ENCODE peak calls at places on chromosomes 7 and 10, in nine cellular contexts. M is neural progenitor cell, H is HFFc6, P is lower lobe of right lung, Q is epithelial cell of proximal tubule, W is kidney, F is GM12864, B is tibial artery, C is AG04450. A is an unnamed sample.

GRCh38 chr10:2866569-2866968 is 200.8 kb upstream of the PFKP start:
- DNase-seq in M (no peak), H (no peak), P (no peak), Q (no peak), W (no peak), F (no peak), B (no peak), C (no peak), A (no peak)

GRCh38 chr7:50687575-50688261 is 95.0 kb downstream of the GRB10 start:
- DNase-seq in M (no peak), H (no peak), P (no peak), Q (no peak), W (no peak), F (no peak), B (no peak), C (no peak), A (no peak)

GRCh38 chr10:99768430-99769011 is 13.9 kb upstream of the ABCC2 start:
- DNase-seq in M (peak; percentile 27), H (no peak), P (no peak), Q (no peak), W (no peak), F (no peak), B (no peak), C (no peak), A (no peak)

GRCh38 chr10:11180228-11180627 is 162.6 kb downstream of the CELF2 start:
- DNase-seq in M (no peak), H (no peak), P (peak; percentile 69), Q (no peak), W (no peak), F (no peak), B (no peak), C (no peak), A (no peak)

GRCh38 chr7:102967798-102968197 is 55.0 kb downstream of the LRRC17 start:
- DNase-seq in M (no peak), H (no peak), P (no peak), Q (peak; percentile 23), W (no peak), F (no peak), B (no peak), C (peak; percentile 42), A (no peak)

GRCh38 chr7:2157473-2158279 is 75.1 kb downstream of the MAD1L1 start:
- DNase-seq in M (peak; percentile 26), H (peak; percentile 80), P (peak; percentile 69), Q (no peak), W (peak; percentile 76), F (no peak), B (peak; percentile 81), C (peak; percentile 89), A (no peak)

GRCh38 chr7:150756858-150757257 is 19.6 kb downstream of the GIMAP5 start:
- DNase-seq in M (peak; percentile 36), H (no peak), P (no peak), Q (no peak), W (no peak), F (no peak), B (no peak), C (no peak), A (peak; percentile 52)

GRCh38 chr10:79179404-79180309 is 110.9 kb downstream of the ZMIZ1 start:
- DNase-seq in M (peak; percentile 92), H (no peak), P (no peak), Q (no peak), W (peak; percentile 76), F (no peak), B (no peak), C (no peak), A (no peak)

GRCh38 chr7:132464740-132465139 is 111.5 kb downstream of the PLXNA4 start:
- DNase-seq in M (no peak), H (peak; percentile 33), P (no peak), Q (no peak), W (no peak), F (no peak), B (no peak), C (no peak), A (no peak)

GRCh38 chr10:82814635-82815034 is 939.6 kb downstream of the NRG3 start:
- DNase-seq in M (no peak), H (peak; percentile 36), P (no peak), Q (no peak), W (no peak), F (no peak), B (no peak), C (no peak), A (no peak)

GRCh38 chr10:82815680-82816079 is 940.7 kb downstream of the NRG3 start:
- DNase-seq in M (no peak), H (no peak), P (no peak), Q (no peak), W (peak; percentile 56), F (no peak), B (no peak), C (no peak), A (no peak)

GRCh38 chr10:82813856-82814255 is 938.9 kb downstream of the NRG3 start:
- DNase-seq in M (no peak), H (peak; percentile 47), P (no peak), Q (peak; percentile 4), W (no peak), F (no peak), B (no peak), C (no peak), A (no peak)

DNA sequence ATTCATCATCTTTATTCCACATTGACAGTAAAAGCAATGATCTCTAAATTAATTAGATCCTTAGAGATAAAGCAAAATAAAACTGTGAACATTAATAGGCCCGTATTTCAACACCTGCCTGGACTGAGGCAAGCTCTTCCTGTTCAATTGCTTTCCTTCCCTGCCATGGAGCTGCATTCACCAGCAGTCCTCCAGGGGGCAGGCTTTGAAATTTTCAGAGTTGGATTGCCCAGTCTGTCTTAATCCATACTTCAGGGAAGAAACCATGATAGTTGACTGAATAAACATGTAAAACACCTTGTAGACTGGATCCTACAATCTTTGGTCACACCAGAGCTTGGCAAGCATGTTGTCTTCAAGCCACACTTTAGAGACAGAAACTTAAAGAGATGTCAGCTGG is 936.6 kb downstream of the NRG3 start:
- DNase-seq in M (peak; percentile 44), H (no peak), P (no peak), Q (no peak), W (no peak), F (no peak), B (no peak), C (no peak), A (peak; percentile 12)
- TF ChIP-seq CTCF in M (peak; percentile 78), H (peak; percentile 80), P (peak; percentile 42), Q (peak; percentile 64), W (peak; percentile 20), F (peak; percentile 49), B (peak; percentile 19), C (peak; percentile 17), A (peak; percentile 46)

GRCh38 chr7:104106106-104106505 is 101.7 kb downstream of the ORC5 start:
- DNase-seq in M (no peak), H (peak; percentile 64), P (no peak), Q (no peak), W (no peak), F (no peak), B (no peak), C (no peak), A (no peak)
- TF ChIP-seq CTCF in M (no peak), H (peak; percentile 62), P (no peak), Q (peak; percentile 31), W (no peak), F (no peak), B (no peak), C (peak; percentile 30), A (no peak)

GRCh38 chr7:20653636-20654035 is 38.2 kb downstream of the ABCB5 start:
- DNase-seq in M (no peak), H (no peak), P (no peak), Q (no peak), W (peak; percentile 24), F (no peak), B (no peak), C (no peak), A (no peak)

GRCh38 chr7:20650782-20651181 is 35.3 kb downstream of the ABCB5 start:
- DNase-seq in M (no peak), H (no peak), P (no peak), Q (no peak), W (no peak), F (no peak), B (no peak), C (no peak), A (no peak)

GRCh38 chr7:20647051-20647450 is 31.6 kb downstream of the ABCB5 start:
- DNase-seq in M (no peak), H (no peak), P (no peak), Q (no peak), W (no peak), F (no peak), B (no peak), C (no peak), A (no peak)

GRCh38 chr7:20651960-20652544 is 36.6 kb downstream of the ABCB5 start:
- DNase-seq in M (no peak), H (no peak), P (no peak), Q (no peak), W (no peak), F (no peak), B (no peak), C (no peak), A (no peak)

DNA sequence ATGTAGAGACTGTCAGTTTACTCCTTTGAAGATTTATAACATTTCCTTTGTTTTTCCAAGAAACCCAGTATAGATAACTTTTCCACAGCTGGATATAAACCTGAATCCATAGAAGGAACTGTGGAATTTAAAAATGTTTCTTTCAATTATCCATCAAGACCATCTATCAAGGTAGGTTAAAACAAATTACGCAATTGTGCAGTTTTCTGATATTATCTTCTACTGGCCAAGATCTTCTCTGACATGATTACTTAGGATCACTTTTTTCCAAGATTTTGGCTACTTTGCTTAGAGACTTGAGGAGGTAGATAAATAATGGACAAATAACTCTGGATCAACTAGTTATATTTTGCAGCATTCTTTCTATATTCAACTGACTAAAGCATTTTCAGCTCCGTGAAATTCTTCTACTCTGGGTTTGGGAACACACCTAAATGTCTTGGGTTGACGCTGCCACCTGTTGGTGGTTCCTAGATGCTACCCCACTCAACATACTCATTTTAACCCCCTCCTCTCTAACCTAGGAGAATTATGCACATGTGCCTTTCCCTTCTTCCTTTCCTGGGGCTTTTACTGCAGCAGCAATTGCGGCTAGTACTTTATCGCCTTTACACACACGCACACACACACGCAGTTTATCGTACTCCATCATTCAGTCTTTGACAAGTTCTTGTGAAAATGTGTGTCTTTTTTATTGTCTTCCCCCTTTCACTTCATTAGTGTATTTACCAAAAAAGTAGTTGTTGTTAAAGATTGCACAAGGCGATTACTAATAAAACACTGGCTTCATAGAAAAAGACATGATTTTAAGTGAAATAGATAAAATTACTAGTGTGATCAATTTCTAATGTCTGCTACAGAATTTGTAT is 32.7 kb downstream of the ABCB5 start:
- DNase-seq in M (peak; percentile 70), H (no peak), P (no peak), Q (no peak), W (no peak), F (no peak), B (no peak), C (no peak), A (no peak)
- TF ChIP-seq CTCF in M (peak; percentile 79), H (no peak), P (peak; percentile 15), Q (peak; percentile 85), W (peak; percentile 25), F (peak; percentile 54), B (no peak), C (peak; percentile 12), A (no peak)

DNA sequence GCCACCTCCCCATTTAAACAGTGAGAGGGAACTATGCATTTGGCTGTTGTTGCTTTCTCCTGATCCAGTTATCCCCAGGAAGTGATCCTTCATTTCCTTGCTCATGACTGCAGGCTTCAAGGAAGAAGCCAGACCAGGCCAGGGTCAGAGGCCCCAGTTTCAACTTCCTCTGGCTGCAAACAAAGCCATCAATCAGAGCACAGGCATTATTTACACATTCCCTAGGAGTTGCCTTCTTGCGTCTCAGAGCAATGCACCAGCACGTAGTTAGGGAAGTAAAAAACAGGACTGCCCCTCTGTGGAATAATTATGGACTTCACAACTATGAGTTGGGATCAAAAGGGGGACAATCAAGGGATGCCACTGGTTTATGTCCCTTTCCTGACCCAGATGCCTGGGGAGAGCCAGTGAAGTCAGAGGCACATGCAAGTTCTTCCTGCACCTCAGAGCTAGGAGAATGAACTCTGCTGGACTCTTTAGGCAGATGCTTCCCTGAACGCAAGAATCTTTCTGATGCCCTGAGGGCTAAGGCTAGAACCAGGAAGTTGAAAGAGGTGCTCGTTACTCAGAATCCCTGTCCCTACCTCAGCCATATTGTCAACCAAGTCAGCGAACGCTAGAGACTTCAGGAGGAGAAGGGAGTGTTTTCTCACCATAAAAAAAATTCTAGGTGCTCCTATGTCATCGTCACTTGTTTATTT is 359.1 kb downstream of the PRPF18 start:
- DNase-seq in M (no peak), H (peak; percentile 21), P (no peak), Q (no peak), W (peak; percentile 82), F (no peak), B (no peak), C (no peak), A (no peak)
- TF ChIP-seq CTCF in M (no peak), H (no peak), P (no peak), Q (no peak), W (peak; percentile 3), F (no peak), B (no peak), C (no peak), A (no peak)

A was measured in GM20000.